ENCODE peak calls at places on chromosomes 6 and 20, in seven cellular contexts. One of them, this sample, is unnamed.

GRCh38 chr6:159233365-159234101 is 64.3 kb downstream of the FNDC1 start:
- DNase-seq in ovary: no peak
- DNase-seq in prostate gland: no peak
- DNase-seq in uterus: no peak
- DNase-seq in IMR-90: no peak
- DNase-seq in body of pancreas: peak
- DNase-seq in A549: no peak
- DNase-seq in this sample: no peak

GRCh38 chr20:24957326-24957996 is 8.4 kb downstream of the CST7 start:
- DNase-seq in ovary: no peak
- DNase-seq in prostate gland: no peak
- DNase-seq in uterus: no peak
- DNase-seq in IMR-90: no peak
- DNase-seq in body of pancreas: no peak
- DNase-seq in A549: no peak
- DNase-seq in this sample: no peak

GRCh38 chr20:31853481-31853880 is 8.1 kb upstream of the FOXS1 start:
- DNase-seq in ovary: no peak
- DNase-seq in prostate gland: no peak
- DNase-seq in uterus: no peak
- DNase-seq in IMR-90: no peak
- DNase-seq in body of pancreas: no peak
- DNase-seq in A549: no peak
- DNase-seq in this sample: no peak

GRCh38 chr20:9884061-9884460 is 45.2 kb upstream of the PAK5 start:
- DNase-seq in ovary: no peak
- DNase-seq in prostate gland: no peak
- DNase-seq in uterus: no peak
- DNase-seq in IMR-90: no peak
- DNase-seq in body of pancreas: no peak
- DNase-seq in A549: no peak
- DNase-seq in this sample: no peak

GRCh38 chr20:4026093-4026601 is 10.8 kb upstream of the RNF24 start:
- DNase-seq in ovary: no peak
- DNase-seq in prostate gland: peak
- DNase-seq in uterus: no peak
- DNase-seq in IMR-90: peak
- DNase-seq in body of pancreas: no peak
- DNase-seq in A549: peak
- DNase-seq in this sample: no peak

GRCh38 chr20:4966826-4967751 is 34.2 kb downstream of the SLC23A2 start:
- DNase-seq in ovary: no peak
- DNase-seq in prostate gland: no peak
- DNase-seq in uterus: no peak
- DNase-seq in IMR-90: peak
- DNase-seq in body of pancreas: no peak
- DNase-seq in A549: no peak
- DNase-seq in this sample: no peak

GRCh38 chr20:7180261-7181045 is 413.0 kb downstream of the BMP2 start:
- DNase-seq in ovary: no peak
- DNase-seq in prostate gland: no peak
- DNase-seq in uterus: no peak
- DNase-seq in IMR-90: no peak
- DNase-seq in body of pancreas: no peak
- DNase-seq in A549: no peak
- DNase-seq in this sample: no peak

GRCh38 chr6:89965441-89966249 is 71.4 kb downstream of the GJA10 start:
- DNase-seq in ovary: no peak
- DNase-seq in prostate gland: no peak
- DNase-seq in uterus: no peak
- DNase-seq in IMR-90: no peak
- DNase-seq in body of pancreas: no peak
- DNase-seq in A549: no peak
- DNase-seq in this sample: no peak

GRCh38 chr6:47631248-47632196 is 66.9 kb upstream of the ADGRF4 start:
- DNase-seq in ovary: no peak
- DNase-seq in prostate gland: no peak
- DNase-seq in uterus: no peak
- DNase-seq in IMR-90: peak
- DNase-seq in body of pancreas: no peak
- DNase-seq in A549: no peak
- DNase-seq in this sample: peak

GRCh38 chr6:46816626-46817025 is 23.4 kb downstream of the MEP1A start:
- DNase-seq in ovary: no peak
- DNase-seq in prostate gland: no peak
- DNase-seq in uterus: no peak
- DNase-seq in IMR-90: no peak
- DNase-seq in body of pancreas: no peak
- DNase-seq in A549: no peak
- DNase-seq in this sample: no peak

DNA sequence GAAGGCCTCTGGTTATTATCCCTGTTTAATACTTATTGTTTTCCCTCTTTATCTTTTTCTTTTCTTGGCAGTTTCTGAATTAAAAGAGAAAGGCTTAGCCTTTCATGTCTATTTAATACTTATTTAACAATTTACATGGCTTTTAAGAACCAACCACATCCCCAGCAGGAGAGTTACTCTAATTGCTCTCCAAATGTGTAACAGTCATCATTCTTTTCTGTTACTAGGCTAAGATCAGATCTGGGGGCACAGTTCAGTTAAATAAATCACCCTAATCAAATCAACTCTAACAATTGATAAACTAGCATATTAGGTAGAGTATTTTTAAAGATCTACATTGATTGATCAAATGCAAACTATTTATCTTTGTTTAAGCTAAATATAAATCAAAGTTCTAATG is 54.1 kb upstream of the NT5E start:
- DNase-seq in ovary: no peak
- DNase-seq in prostate gland: no peak
- DNase-seq in uterus: no peak
- DNase-seq in IMR-90: no peak
- DNase-seq in body of pancreas: no peak
- DNase-seq in A549: no peak
- DNase-seq in this sample: no peak
- TF ChIP-seq POLR2A in ovary: no peak
- TF ChIP-seq POLR2A in prostate gland: no peak
- TF ChIP-seq POLR2A in uterus: no peak
- TF ChIP-seq POLR2A in IMR-90: no peak
- TF ChIP-seq POLR2A in body of pancreas: no peak
- TF ChIP-seq POLR2A in A549: no peak
- TF ChIP-seq POLR2A in this sample: no peak

GRCh38 chr6:137805622-137806021 is 61.4 kb upstream of the TNFAIP3 start:
- DNase-seq in ovary: peak
- DNase-seq in prostate gland: no peak
- DNase-seq in uterus: peak
- DNase-seq in IMR-90: no peak
- DNase-seq in body of pancreas: peak
- DNase-seq in A549: no peak
- DNase-seq in this sample: no peak
- TF ChIP-seq POLR2A in ovary: no peak
- TF ChIP-seq POLR2A in prostate gland: no peak
- TF ChIP-seq POLR2A in uterus: no peak
- TF ChIP-seq POLR2A in IMR-90: no peak
- TF ChIP-seq POLR2A in body of pancreas: no peak
- TF ChIP-seq POLR2A in A549: no peak
- TF ChIP-seq POLR2A in this sample: no peak

GRCh38 chr20:1326031-1326930 is 2.7 kb downstream of the SDCBP2 start:
- DNase-seq in ovary: peak
- DNase-seq in prostate gland: no peak
- DNase-seq in uterus: peak
- DNase-seq in IMR-90: peak
- DNase-seq in body of pancreas: peak
- DNase-seq in A549: peak
- DNase-seq in this sample: no peak

GRCh38 chr20:1328680-1329330 is at the start of gene SDCBP2:
- DNase-seq in ovary: peak
- DNase-seq in prostate gland: peak
- DNase-seq in uterus: no peak
- DNase-seq in IMR-90: no peak
- DNase-seq in body of pancreas: peak
- DNase-seq in A549: no peak
- DNase-seq in this sample: no peak

GRCh38 chr20:1327241-1327653 is 1.7 kb downstream of the SDCBP2 start:
- DNase-seq in ovary: peak
- DNase-seq in prostate gland: no peak
- DNase-seq in uterus: peak
- DNase-seq in IMR-90: peak
- DNase-seq in body of pancreas: peak
- DNase-seq in A549: no peak
- DNase-seq in this sample: no peak

GRCh38 chr20:1330075-1330830 is 1.3 kb upstream of the SDCBP2 start:
- DNase-seq in ovary: peak
- DNase-seq in prostate gland: no peak
- DNase-seq in uterus: peak
- DNase-seq in IMR-90: no peak
- DNase-seq in body of pancreas: peak
- DNase-seq in A549: no peak
- DNase-seq in this sample: no peak

DNA sequence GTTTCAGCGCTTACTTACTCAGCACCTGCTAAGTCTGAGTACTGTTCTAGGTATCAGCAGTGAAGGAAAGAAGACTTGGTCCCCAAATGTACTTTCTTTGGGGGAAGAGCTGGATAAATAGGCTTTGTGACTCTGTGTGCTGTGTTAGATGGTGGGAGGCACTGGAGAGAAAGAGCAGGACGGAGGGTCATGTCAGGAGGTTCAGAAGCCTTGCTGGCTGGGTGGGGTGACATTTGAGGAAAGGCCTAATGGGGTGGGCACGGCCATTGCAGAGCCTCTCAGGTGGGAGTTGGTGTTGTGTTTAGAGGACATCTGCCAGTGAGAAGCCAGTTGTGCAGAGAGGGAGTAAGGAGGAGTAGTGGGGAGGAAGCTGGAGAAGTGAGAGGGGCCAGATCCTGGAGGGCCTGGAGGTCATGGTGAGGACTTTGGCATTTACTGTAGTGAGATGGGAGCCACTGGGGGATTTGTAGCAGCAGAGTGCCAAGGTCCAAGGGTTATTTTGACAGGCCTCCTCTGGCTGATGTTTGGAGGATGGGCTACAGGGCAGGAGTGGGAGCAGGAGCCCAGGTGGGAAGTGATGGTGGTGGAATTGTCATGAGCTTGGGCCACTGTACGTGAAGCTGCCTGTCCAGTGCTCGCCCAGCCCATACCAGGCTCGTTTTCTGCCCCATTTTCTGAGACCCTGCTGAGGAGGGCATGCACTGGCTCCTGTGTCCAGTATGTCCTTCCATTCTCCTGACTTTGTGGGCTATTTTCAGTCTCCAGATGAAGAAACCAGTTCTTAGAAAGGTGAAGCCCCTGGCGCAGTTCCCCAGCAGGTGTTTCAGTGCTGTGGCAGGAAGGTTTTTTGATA is 886 bp downstream of the SDCBP2 start:
- DNase-seq in ovary: peak
- DNase-seq in prostate gland: no peak
- DNase-seq in uterus: no peak
- DNase-seq in IMR-90: no peak
- DNase-seq in body of pancreas: peak
- DNase-seq in A549: no peak
- DNase-seq in this sample: no peak
- TF ChIP-seq POLR2A in ovary: no peak
- TF ChIP-seq POLR2A in prostate gland: no peak
- TF ChIP-seq POLR2A in uterus: no peak
- TF ChIP-seq POLR2A in IMR-90: no peak
- TF ChIP-seq POLR2A in body of pancreas: no peak
- TF ChIP-seq POLR2A in A549: no peak
- TF ChIP-seq POLR2A in this sample: no peak

GRCh38 chr6:26199773-26200728 is 112.8 kb downstream of the HFE start:
- DNase-seq in ovary: no peak
- DNase-seq in prostate gland: no peak
- DNase-seq in uterus: no peak
- DNase-seq in IMR-90: peak
- DNase-seq in body of pancreas: no peak
- DNase-seq in A549: no peak
- DNase-seq in this sample: peak
- TF ChIP-seq POLR2A in ovary: no peak
- TF ChIP-seq POLR2A in prostate gland: no peak
- TF ChIP-seq POLR2A in uterus: no peak
- TF ChIP-seq POLR2A in IMR-90: no peak
- TF ChIP-seq POLR2A in body of pancreas: no peak
- TF ChIP-seq POLR2A in A549: no peak
- TF ChIP-seq POLR2A in this sample: peak

GRCh38 chr6:116102856-116103255 is 2.2 kb downstream of the NT5DC1 start:
- DNase-seq in ovary: no peak
- DNase-seq in prostate gland: no peak
- DNase-seq in uterus: no peak
- DNase-seq in IMR-90: no peak
- DNase-seq in body of pancreas: no peak
- DNase-seq in A549: no peak
- DNase-seq in this sample: no peak
- TF ChIP-seq POLR2A in ovary: no peak
- TF ChIP-seq POLR2A in prostate gland: no peak
- TF ChIP-seq POLR2A in uterus: no peak
- TF ChIP-seq POLR2A in IMR-90: no peak
- TF ChIP-seq POLR2A in body of pancreas: no peak
- TF ChIP-seq POLR2A in A549: no peak
- TF ChIP-seq POLR2A in this sample: no peak